ENCODE peak calls at places on chromosomes 5 and 9, in six cellular contexts. G is stimulated activated CD8-positive, alpha-beta memory T cell treated with anti-CD3 and anti-CD28 coated beads, Interleukin-12 subunit alpha, Interleukin-12 subunit beta, amount 100 ng/mL, for 1 hour; S is Kasumi-1; Y is stimulated activated CD4-positive, alpha-beta T cell treated with anti-CD3 and anti-CD28 coated beads, Interleukin-1b, Interleukin-23, amount 100 ng/mL, for 24 hours; D is spleen; X is ovary. P is an unnamed sample.

GRCh38 chr9:33041459-33042188 is 16.6 kb downstream of the DNAJA1 start:
- DNase-seq in X (no peak), G (no peak), Y (no peak), D (no peak), S (no peak), P (no peak)

GRCh38 chr5:139439013-139439903 is at the start of gene DNAJC18:
- DNase-seq in S (peak; percentile 91), X (peak; percentile 95), D (peak; percentile 98), G (peak; percentile 77), Y (peak; percentile 90), P (peak; percentile 77)

GRCh38 chr5:154220625-154221024 is 30.1 kb downstream of the GALNT10 start:
- DNase-seq in G (no peak), Y (no peak), D (no peak), S (no peak), X (no peak), P (no peak)

GRCh38 chr9:7149258-7149657 is 391.5 kb downstream of the KDM4C start:
- DNase-seq in X (no peak), Y (no peak), S (no peak), G (no peak), D (peak; percentile 69), P (no peak)

GRCh38 chr5:50302815-50303490 is 138.1 kb downstream of the EMB start:
- DNase-seq in D (no peak), G (no peak), S (no peak), X (no peak), Y (no peak), P (no peak)

GRCh38 chr5:102958481-102959011 is 161.4 kb downstream of the GIN1 start:
- DNase-seq in D (no peak), S (no peak), X (no peak), G (no peak), Y (no peak), P (no peak)

GRCh38 chr9:26813247-26813646 is 79.4 kb downstream of the CAAP1 start:
- DNase-seq in S (no peak), D (no peak), G (no peak), X (no peak), Y (no peak), P (peak; percentile 77)

GRCh38 chr5:153835891-153836515 is 202.7 kb downstream of the FAM114A2 start:
- DNase-seq in S (no peak), Y (no peak), G (no peak), X (no peak), D (no peak), P (no peak)

GRCh38 chr5:69083412-69083811 is 10.4 kb upstream of the SLC30A5 start:
- DNase-seq in Y (no peak), S (peak; percentile 23), D (no peak), X (no peak), G (no peak), P (no peak)

GRCh38 chr5:6752236-6752635 is 39.0 kb downstream of the TENT4A start:
- DNase-seq in G (no peak), S (no peak), X (no peak), D (peak; percentile 42), Y (no peak), P (no peak)

GRCh38 chr5:75434107-75434506 is 77.3 kb downstream of the CERT1 start:
- DNase-seq in D (no peak), G (no peak), Y (no peak), X (no peak), S (no peak), P (no peak)

GRCh38 chr5:117286813-117287212 is 712.2 kb upstream of the SEMA6A start:
- DNase-seq in Y (no peak), X (no peak), S (no peak), G (no peak), D (no peak), P (no peak)

GRCh38 chr5:59246470-59247250 is 646.9 kb downstream of the PDE4D start:
- DNase-seq in G (no peak), S (no peak), D (no peak), X (no peak), Y (no peak), P (peak; percentile 13)

GRCh38 chr5:157900644-157901043 is 41.7 kb upstream of the CLINT1 start:
- DNase-seq in Y (no peak), G (no peak), S (no peak), X (no peak), D (no peak), P (no peak)

GRCh38 chr5:66963559-66963971 is 233.0 kb downstream of the CD180 start:
- DNase-seq in G (no peak), Y (no peak), D (no peak), S (no peak), X (no peak), P (no peak)

GRCh38 chr9:76866689-76867088 is 39.2 kb downstream of the PRUNE2 start:
- DNase-seq in G (no peak), X (no peak), Y (no peak), S (no peak), D (no peak), P (peak; percentile 53)

GRCh38 chr9:19689324-19690087 is 99.3 kb downstream of the SLC24A2 start:
- DNase-seq in X (no peak), D (no peak), Y (no peak), S (no peak), G (no peak), P (no peak)

GRCh38 chr9:89319015-89319905 is 960 bp downstream of the SECISBP2 start:
- DNase-seq in X (no peak), D (no peak), Y (no peak), S (peak; percentile 16), G (no peak), P (no peak)

GRCh38 chr9:134895849-134896833 is 15.5 kb downstream of the FCN2 start:
- DNase-seq in G (no peak), X (peak; percentile 91), D (no peak), Y (no peak), S (no peak), P (peak; percentile 79)

GRCh38 chr9:112493738-112494137 is 7.1 kb downstream of the KIAA1958 start:
- DNase-seq in X (peak; percentile 54), G (no peak), Y (no peak), D (no peak), S (no peak), P (peak; percentile 29)

GRCh38 chr5:159928122-159928960 is 12.1 kb downstream of the ADRA1B start:
- DNase-seq in Y (no peak), X (peak; percentile 63), D (no peak), S (no peak), G (no peak), P (no peak)

GRCh38 chr5:148913985-148914421 is 87.6 kb downstream of the ADRB2 start:
- DNase-seq in G (no peak), X (no peak), Y (no peak), D (no peak), S (no peak), P (peak; percentile 86)

GRCh38 chr9:133277467-133277866 is 2.5 kb upstream of the ABO start:
- DNase-seq in X (no peak), G (no peak), Y (no peak), S (no peak), D (no peak), P (no peak)

GRCh38 chr9:127050581-127050980 is 71.9 kb downstream of the ANGPTL2 start:
- DNase-seq in Y (no peak), D (no peak), X (no peak), S (no peak), G (no peak), P (no peak)

GRCh38 chr5:79464695-79465332 is 49.1 kb downstream of the HOMER1 start:
- DNase-seq in D (no peak), Y (no peak), S (peak; percentile 75), G (no peak), X (no peak), P (no peak)

GRCh38 chr9:119289740-119290139 is 79.5 kb downstream of the BRINP1 start:
- DNase-seq in G (no peak), S (peak; percentile 4), Y (no peak), X (no peak), D (no peak), P (peak; percentile 51)

GRCh38 chr5:170809551-170809950 is 26.0 kb downstream of the GABRP start:
- DNase-seq in D (no peak), S (peak; percentile 36), Y (no peak), G (no peak), X (no peak), P (peak; percentile 28)

GRCh38 chr9:77708416-77708815 is 60.3 kb upstream of the GNA14 start:
- DNase-seq in D (no peak), X (no peak), G (no peak), Y (no peak), S (no peak), P (no peak)

GRCh38 chr9:127721391-127721821 is 5.5 kb downstream of the TTC16 start:
- DNase-seq in Y (no peak), X (no peak), S (no peak), D (no peak), G (no peak), P (no peak)

GRCh38 chr9:118829334-118829733 is 539.9 kb downstream of the BRINP1 start:
- DNase-seq in X (no peak), Y (no peak), S (no peak), D (no peak), G (no peak), P (peak; percentile 2)

GRCh38 chr9:121861501-121862180 is 210.2 kb downstream of the DAB2IP start:
- DNase-seq in S (peak; percentile 22), Y (no peak), D (no peak), X (no peak), G (no peak), P (no peak)

GRCh38 chr5:127492854-127493738 is 24.3 kb upstream of the PRRC1 start:
- DNase-seq in X (no peak), D (no peak), Y (no peak), S (peak; percentile 89), G (no peak), P (peak; percentile 35)

P was measured in astrocyte of the cerebellum.